ENCODE peak calls at places on chromosomes 2 and 18, in four cellular contexts. T is IMR-90, S is NCI-H1436, A is Right ventricle myocardium inferior. Q is an unnamed sample.

GRCh38 chr2:19207452-19207851 is 151.0 kb downstream of the OSR1 start:
- DNase-seq in T (no peak), S (no peak), A (no peak), Q (no peak)

GRCh38 chr2:156115338-156115737 is 217.2 kb downstream of the NR4A2 start:
- DNase-seq in T (no peak), S (no peak), A (no peak), Q (no peak)

GRCh38 chr2:180240774-180241173 is 233.7 kb upstream of the CWC22 start:
- DNase-seq in T (peak; percentile 22), S (no peak), A (no peak), Q (no peak)

GRCh38 chr2:212015588-212015987 is 523.0 kb downstream of the ERBB4 start:
- DNase-seq in T (no peak), S (no peak), A (no peak), Q (no peak)

GRCh38 chr2:212842544-212843185 is 304.1 kb upstream of the ERBB4 start:
- DNase-seq in T (peak; percentile 90), S (no peak), A (no peak), Q (no peak)

GRCh38 chr2:10471956-10472355 is 23.8 kb upstream of the ODC1 start:
- DNase-seq in T (no peak), S (no peak), A (no peak), Q (no peak)

GRCh38 chr2:95278051-95278471 is 3.8 kb downstream of the PROM2 start:
- DNase-seq in T (peak; percentile 24), S (no peak), A (peak; percentile 41), Q (no peak)

GRCh38 chr18:27763936-27764335 is 413.0 kb downstream of the CDH2 start:
- DNase-seq in T (no peak), S (no peak), A (no peak), Q (no peak)